ENCODE peak calls at places on chromosomes 7 and 10, in eight cellular contexts. One of them, this sample, is unnamed.

GRCh38 chr7:24152356-24152755 is 131.6 kb upstream of the NPY start:
- DNase-seq in lung: no peak
- DNase-seq in Peyer's patch: no peak
- DNase-seq in heart left ventricle: no peak
- DNase-seq in tibial artery: no peak
- DNase-seq in endothelial cell of umbilical vein: no peak
- DNase-seq in mammary epithelial cell: peak; percentile 11
- DNase-seq in cardiac muscle cell: no peak
- DNase-seq in this sample: no peak

GRCh38 chr10:89861584-89862287 is 160.3 kb downstream of the KIF20B start:
- DNase-seq in heart left ventricle: no peak
- DNase-seq in endothelial cell of umbilical vein: no peak
- DNase-seq in lung: peak; percentile 40
- DNase-seq in mammary epithelial cell: peak; percentile 53
- DNase-seq in cardiac muscle cell: peak; percentile 67
- DNase-seq in Peyer's patch: no peak
- DNase-seq in tibial artery: no peak
- DNase-seq in this sample: no peak

GRCh38 chr10:127492607-127493250 is 56.4 kb upstream of the NPS start:
- DNase-seq in lung: no peak
- DNase-seq in heart left ventricle: no peak
- DNase-seq in tibial artery: no peak
- DNase-seq in Peyer's patch: no peak
- DNase-seq in endothelial cell of umbilical vein: no peak
- DNase-seq in cardiac muscle cell: no peak
- DNase-seq in mammary epithelial cell: no peak
- DNase-seq in this sample: no peak

GRCh38 chr7:26198781-26199169 is 1.8 kb downstream of the HNRNPA2B1 start:
- DNase-seq in tibial artery: no peak
- DNase-seq in heart left ventricle: no peak
- DNase-seq in lung: no peak
- DNase-seq in mammary epithelial cell: no peak
- DNase-seq in cardiac muscle cell: no peak
- DNase-seq in endothelial cell of umbilical vein: no peak
- DNase-seq in Peyer's patch: no peak
- DNase-seq in this sample: no peak

GRCh38 chr7:82194011-82194410 is 249.6 kb downstream of the CACNA2D1 start:
- DNase-seq in tibial artery: no peak
- DNase-seq in heart left ventricle: no peak
- DNase-seq in cardiac muscle cell: peak; percentile 54
- DNase-seq in Peyer's patch: no peak
- DNase-seq in lung: no peak
- DNase-seq in endothelial cell of umbilical vein: peak; percentile 31
- DNase-seq in mammary epithelial cell: peak; percentile 73
- DNase-seq in this sample: no peak

GRCh38 chr10:78290131-78290750 is 256.6 kb downstream of the RPS24 start:
- DNase-seq in heart left ventricle: no peak
- DNase-seq in Peyer's patch: no peak
- DNase-seq in lung: no peak
- DNase-seq in cardiac muscle cell: no peak
- DNase-seq in mammary epithelial cell: no peak
- DNase-seq in tibial artery: no peak
- DNase-seq in endothelial cell of umbilical vein: no peak
- DNase-seq in this sample: no peak

GRCh38 chr10:61606971-61607907 is 55.5 kb upstream of the CABCOCO1 start:
- DNase-seq in tibial artery: no peak
- DNase-seq in lung: no peak
- DNase-seq in mammary epithelial cell: no peak
- DNase-seq in heart left ventricle: no peak
- DNase-seq in endothelial cell of umbilical vein: peak; percentile 19
- DNase-seq in Peyer's patch: no peak
- DNase-seq in cardiac muscle cell: no peak
- DNase-seq in this sample: no peak

GRCh38 chr7:21429021-21429420 is 1.1 kb downstream of the SP4 start:
- DNase-seq in tibial artery: no peak
- DNase-seq in Peyer's patch: no peak
- DNase-seq in lung: no peak
- DNase-seq in mammary epithelial cell: no peak
- DNase-seq in endothelial cell of umbilical vein: no peak
- DNase-seq in cardiac muscle cell: no peak
- DNase-seq in heart left ventricle: no peak
- DNase-seq in this sample: no peak

GRCh38 chr10:35784751-35785150 is 142.7 kb upstream of the FZD8 start:
- DNase-seq in endothelial cell of umbilical vein: no peak
- DNase-seq in tibial artery: no peak
- DNase-seq in cardiac muscle cell: no peak
- DNase-seq in lung: no peak
- DNase-seq in heart left ventricle: no peak
- DNase-seq in Peyer's patch: no peak
- DNase-seq in mammary epithelial cell: peak; percentile 65
- DNase-seq in this sample: no peak

GRCh38 chr7:151378496-151379192 is 31.2 kb downstream of the WDR86 start:
- DNase-seq in tibial artery: no peak
- DNase-seq in endothelial cell of umbilical vein: no peak
- DNase-seq in cardiac muscle cell: no peak
- DNase-seq in heart left ventricle: peak; percentile 40
- DNase-seq in mammary epithelial cell: no peak
- DNase-seq in Peyer's patch: no peak
- DNase-seq in lung: no peak
- DNase-seq in this sample: no peak

GRCh38 chr10:61628199-61628874 is 34.4 kb upstream of the CABCOCO1 start:
- DNase-seq in Peyer's patch: no peak
- DNase-seq in lung: no peak
- DNase-seq in endothelial cell of umbilical vein: no peak
- DNase-seq in mammary epithelial cell: peak; percentile 24
- DNase-seq in heart left ventricle: no peak
- DNase-seq in tibial artery: no peak
- DNase-seq in cardiac muscle cell: peak; percentile 62
- DNase-seq in this sample: no peak

GRCh38 chr10:15211464-15211979 is 43.0 kb upstream of the NMT2 start:
- DNase-seq in endothelial cell of umbilical vein: peak; percentile 19
- DNase-seq in cardiac muscle cell: peak; percentile 66
- DNase-seq in mammary epithelial cell: peak; percentile 61
- DNase-seq in Peyer's patch: no peak
- DNase-seq in lung: no peak
- DNase-seq in tibial artery: no peak
- DNase-seq in heart left ventricle: no peak
- DNase-seq in this sample: no peak

GRCh38 chr7:46145412-46145811 is 224.3 kb upstream of the IGFBP3 start:
- DNase-seq in tibial artery: no peak
- DNase-seq in lung: no peak
- DNase-seq in heart left ventricle: no peak
- DNase-seq in endothelial cell of umbilical vein: no peak
- DNase-seq in mammary epithelial cell: peak; percentile 71
- DNase-seq in cardiac muscle cell: peak; percentile 98
- DNase-seq in Peyer's patch: no peak
- DNase-seq in this sample: peak; percentile 37

GRCh38 chr7:149229526-149229925 is 9.9 kb upstream of the ZNF212 start:
- DNase-seq in mammary epithelial cell: no peak
- DNase-seq in lung: no peak
- DNase-seq in endothelial cell of umbilical vein: no peak
- DNase-seq in heart left ventricle: no peak
- DNase-seq in cardiac muscle cell: no peak
- DNase-seq in tibial artery: no peak
- DNase-seq in Peyer's patch: no peak
- DNase-seq in this sample: no peak

GRCh38 chr10:96512997-96513685 is 585 bp downstream of the TLL2 start:
- DNase-seq in heart left ventricle: no peak
- DNase-seq in mammary epithelial cell: no peak
- DNase-seq in endothelial cell of umbilical vein: peak; percentile 21
- DNase-seq in cardiac muscle cell: peak; percentile 32
- DNase-seq in lung: no peak
- DNase-seq in tibial artery: no peak
- DNase-seq in Peyer's patch: no peak
- DNase-seq in this sample: no peak

GRCh38 chr10:114821915-114822770 is 563 bp downstream of the FHIP2A start:
- DNase-seq in lung: peak; percentile 32
- DNase-seq in mammary epithelial cell: peak; percentile 43
- DNase-seq in Peyer's patch: peak; percentile 66
- DNase-seq in heart left ventricle: peak; percentile 72
- DNase-seq in endothelial cell of umbilical vein: peak; percentile 63
- DNase-seq in cardiac muscle cell: peak; percentile 62
- DNase-seq in tibial artery: peak; percentile 68
- DNase-seq in this sample: peak; percentile 36

GRCh38 chr7:2166625-2167280 is 66.0 kb downstream of the MAD1L1 start:
- DNase-seq in cardiac muscle cell: no peak
- DNase-seq in tibial artery: no peak
- DNase-seq in Peyer's patch: peak; percentile 40
- DNase-seq in endothelial cell of umbilical vein: no peak
- DNase-seq in mammary epithelial cell: no peak
- DNase-seq in heart left ventricle: no peak
- DNase-seq in lung: no peak
- DNase-seq in this sample: no peak

DNA sequence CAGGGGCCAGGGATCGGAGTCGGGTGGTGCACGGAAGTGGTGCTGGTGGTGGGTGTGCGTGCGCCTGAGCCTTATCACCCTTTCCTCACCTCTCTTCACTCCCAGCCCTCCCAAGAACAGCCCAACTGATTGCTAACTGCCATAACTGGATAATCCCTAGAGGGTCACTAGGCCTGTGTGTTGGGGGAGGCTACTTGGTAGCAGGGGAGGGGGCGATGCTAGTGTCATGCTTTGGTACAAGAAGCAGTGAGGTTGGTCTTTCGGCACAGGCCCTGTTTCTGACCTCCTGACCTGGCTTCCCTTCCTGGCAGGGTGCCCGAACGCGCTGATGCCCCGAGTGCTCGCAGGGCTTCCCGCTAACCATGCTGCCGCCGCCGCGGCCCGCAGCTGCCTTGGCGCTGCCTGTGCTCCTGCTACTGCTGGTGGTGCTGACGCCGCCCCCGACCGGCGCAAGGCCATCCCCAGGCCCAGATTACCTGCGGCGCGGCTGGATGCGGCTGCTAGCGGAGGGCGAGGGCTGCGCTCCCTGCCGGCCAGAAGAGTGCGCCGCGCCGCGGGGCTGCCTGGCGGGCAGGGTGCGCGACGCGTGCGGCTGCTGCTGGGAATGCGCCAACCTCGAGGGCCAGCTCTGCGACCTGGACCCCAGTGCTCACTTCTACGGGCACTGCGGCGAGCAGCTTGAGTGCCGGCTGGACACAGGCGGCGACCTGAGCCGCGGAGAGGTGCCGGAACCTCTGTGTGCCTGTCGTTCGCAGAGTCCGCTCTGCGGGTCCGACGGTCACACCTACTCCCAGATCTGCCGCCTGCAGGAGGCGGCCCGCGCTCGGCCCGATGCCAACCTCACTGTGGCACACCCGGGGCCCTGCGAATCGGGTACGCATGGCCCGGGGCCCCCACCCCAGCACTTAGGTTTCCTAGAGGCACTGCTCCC is 707 bp downstream of the KAZALD1 start:
- DNase-seq in cardiac muscle cell: peak; percentile 59
- DNase-seq in mammary epithelial cell: no peak
- DNase-seq in lung: peak; percentile 53
- DNase-seq in tibial artery: peak; percentile 77
- DNase-seq in Peyer's patch: peak; percentile 91
- DNase-seq in endothelial cell of umbilical vein: peak; percentile 56
- DNase-seq in heart left ventricle: peak; percentile 79
- DNase-seq in this sample: peak; percentile 35
- TF ChIP-seq CTCF in cardiac muscle cell: peak; percentile 66
- TF ChIP-seq CTCF in mammary epithelial cell: peak; percentile 40
- TF ChIP-seq CTCF in lung: peak; percentile 37
- TF ChIP-seq CTCF in tibial artery: peak; percentile 55
- TF ChIP-seq CTCF in Peyer's patch: no peak
- TF ChIP-seq CTCF in endothelial cell of umbilical vein: peak; percentile 69
- TF ChIP-seq CTCF in heart left ventricle: peak; percentile 57
- TF ChIP-seq CTCF in this sample: peak; percentile 28

GRCh38 chr7:104196161-104196560 is 11.7 kb downstream of the ORC5 start:
- DNase-seq in endothelial cell of umbilical vein: peak; percentile 74
- DNase-seq in heart left ventricle: no peak
- DNase-seq in Peyer's patch: no peak
- DNase-seq in mammary epithelial cell: no peak
- DNase-seq in tibial artery: no peak
- DNase-seq in cardiac muscle cell: no peak
- DNase-seq in lung: no peak
- DNase-seq in this sample: no peak

DNA sequence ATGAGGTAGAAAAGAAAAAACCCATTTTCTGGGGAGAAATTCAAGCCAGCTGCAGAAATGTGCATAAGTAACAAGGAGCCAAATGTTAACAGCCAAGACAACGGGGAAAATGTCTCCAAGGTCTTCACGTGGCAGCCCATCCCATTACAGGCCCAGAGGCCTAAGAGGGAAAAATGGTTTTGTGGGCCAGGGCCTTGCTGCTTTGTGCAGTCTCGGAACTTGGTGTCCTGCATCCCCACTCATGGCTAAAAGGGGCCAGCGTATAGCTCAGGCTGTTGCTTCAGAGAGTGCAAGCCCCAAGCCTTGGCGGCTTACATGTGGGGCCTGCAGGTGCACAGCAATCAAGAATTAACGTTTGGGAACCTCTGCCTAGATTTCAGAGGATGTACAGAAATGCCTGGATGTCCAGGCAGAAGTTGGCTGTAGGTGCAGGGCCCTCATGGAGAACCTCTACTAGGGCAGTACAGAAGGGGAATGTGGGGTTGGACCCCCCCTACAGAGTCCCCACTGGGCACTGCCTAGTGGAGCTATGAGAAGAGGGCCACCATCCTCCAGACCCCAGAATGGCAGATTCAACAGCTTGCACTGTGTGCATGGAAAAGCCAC is 9.0 kb downstream of the ORC5 start:
- DNase-seq in Peyer's patch: no peak
- DNase-seq in heart left ventricle: no peak
- DNase-seq in cardiac muscle cell: no peak
- DNase-seq in tibial artery: no peak
- DNase-seq in endothelial cell of umbilical vein: no peak
- DNase-seq in lung: no peak
- DNase-seq in mammary epithelial cell: no peak
- DNase-seq in this sample: no peak
- H3K9me3 ChIP-seq in Peyer's patch: no peaks in the 10 kb centered on the region
- H3K9me3 ChIP-seq in heart left ventricle: no peaks in the 10 kb centered on the region
- H3K9me3 ChIP-seq in cardiac muscle cell: no peaks in the 10 kb centered on the region
- H3K9me3 ChIP-seq in tibial artery: no peaks in the 10 kb centered on the region
- H3K9me3 ChIP-seq in endothelial cell of umbilical vein: peaks cover 2% of the 10 kb centered on the region
- H3K9me3 ChIP-seq in lung: no peaks in the 10 kb centered on the region
- H3K9me3 ChIP-seq in mammary epithelial cell: no peaks in the 10 kb centered on the region
- H3K9me3 ChIP-seq in this sample: no peaks in the 10 kb centered on the region

GRCh38 chr10:100519321-100520051 is at the start of gene SEC31B:
- DNase-seq in endothelial cell of umbilical vein: peak; percentile 33
- DNase-seq in heart left ventricle: peak; percentile 73
- DNase-seq in mammary epithelial cell: no peak
- DNase-seq in cardiac muscle cell: no peak
- DNase-seq in Peyer's patch: no peak
- DNase-seq in tibial artery: peak; percentile 70
- DNase-seq in lung: no peak
- DNase-seq in this sample: no peak
- TF ChIP-seq CTCF in endothelial cell of umbilical vein: no peak
- TF ChIP-seq CTCF in heart left ventricle: no peak
- TF ChIP-seq CTCF in mammary epithelial cell: no peak
- TF ChIP-seq CTCF in cardiac muscle cell: no peak
- TF ChIP-seq CTCF in Peyer's patch: no peak
- TF ChIP-seq CTCF in tibial artery: no peak
- TF ChIP-seq CTCF in lung: no peak
- TF ChIP-seq CTCF in this sample: no peak

DNA sequence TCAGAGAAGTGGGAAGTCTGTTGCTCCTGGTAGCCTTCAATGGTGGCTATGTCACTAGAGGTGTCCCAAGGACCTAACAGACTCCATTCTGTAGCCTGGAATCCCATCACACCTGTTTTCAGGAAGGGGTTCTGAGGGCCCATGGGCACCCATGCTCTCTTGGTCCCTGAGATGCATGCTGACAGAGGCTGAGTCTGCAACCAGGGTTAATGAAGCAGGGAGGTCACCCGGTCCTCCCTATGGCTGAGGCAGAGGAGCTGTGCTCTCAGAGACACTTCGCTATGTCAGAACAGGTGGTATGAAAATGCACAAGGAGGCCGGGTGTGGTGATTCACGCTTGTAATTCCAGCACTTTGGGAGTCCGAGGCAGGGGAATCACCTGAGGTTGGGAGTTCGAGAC is 452.1 kb downstream of the TCERG1L start:
- DNase-seq in mammary epithelial cell: no peak
- DNase-seq in cardiac muscle cell: no peak
- DNase-seq in tibial artery: no peak
- DNase-seq in Peyer's patch: no peak
- DNase-seq in heart left ventricle: no peak
- DNase-seq in lung: no peak
- DNase-seq in endothelial cell of umbilical vein: no peak
- DNase-seq in this sample: no peak
- H3K9me3 ChIP-seq in mammary epithelial cell: peaks cover 37% of the 10 kb centered on the region
- H3K9me3 ChIP-seq in cardiac muscle cell: no peaks in the 10 kb centered on the region
- H3K9me3 ChIP-seq in tibial artery: peaks cover 4% of the 10 kb centered on the region
- H3K9me3 ChIP-seq in Peyer's patch: no peaks in the 10 kb centered on the region
- H3K9me3 ChIP-seq in heart left ventricle: peaks cover 12% of the 10 kb centered on the region
- H3K9me3 ChIP-seq in lung: peaks cover 12% of the 10 kb centered on the region
- H3K9me3 ChIP-seq in endothelial cell of umbilical vein: peaks cover 5% of the 10 kb centered on the region
- H3K9me3 ChIP-seq in this sample: no peaks in the 10 kb centered on the region